ENCODE peak calls at places on chromosomes 4 and X, in seven cellular contexts. E is SK-N-SH, M is HCT116, B is HepG2, L is K562, R is H1, U is GM12878. Z is an unnamed sample.

GRCh38 chr4:159048166-159048886 is 54.6 kb upstream of the RAPGEF2 start:
- DNase-seq in E (peak), M (no peak), B (peak), L (peak), R (no peak), U (no peak), Z (peak)

GRCh38 chr4:21765810-21766407 is 182.7 kb downstream of the KCNIP4 start:
- DNase-seq in E (peak), M (peak), B (peak), L (peak), R (peak), U (no peak), Z (peak)

GRCh38 chr4:124266706-124267105 is 445.8 kb downstream of the ANKRD50 start:
- DNase-seq in E (no peak), M (no peak), B (no peak), L (no peak), R (no peak), U (no peak), Z (no peak)

GRCh38 chr4:107643021-107643420 is 77.0 kb downstream of the PAPSS1 start:
- DNase-seq in E (no peak), M (no peak), B (no peak), L (no peak), R (no peak), U (no peak), Z (no peak)

GRCh38 chrX:42462917-42463316 is 315.0 kb downstream of the PPP1R2C start:
- DNase-seq in E (no peak), M (no peak), B (no peak), L (no peak), R (no peak), U (no peak), Z (no peak)

GRCh38 chrX:148665001-148665400 is 164.6 kb downstream of the AFF2 start:
- DNase-seq in E (no peak), M (no peak), B (no peak), L (no peak), R (no peak), U (no peak), Z (no peak)

GRCh38 chrX:122188751-122189150 is 995.3 kb upstream of the GRIA3 start:
- DNase-seq in E (no peak), M (no peak), B (no peak), L (no peak), R (no peak), U (no peak), Z (no peak)

GRCh38 chrX:40922307-40922706 is 162.9 kb upstream of the USP9X start:
- DNase-seq in E (peak), M (peak), B (peak), L (peak), R (no peak), U (no peak), Z (no peak)

GRCh38 chr4:77145806-77146425 is 11.1 kb upstream of the CCNG2 start:
- DNase-seq in E (no peak), M (no peak), B (no peak), L (no peak), R (no peak), U (no peak), Z (no peak)

GRCh38 chrX:17580529-17581155 is 156.7 kb upstream of the SCML1 start:
- DNase-seq in E (no peak), M (no peak), B (no peak), L (no peak), R (no peak), U (no peak), Z (no peak)

GRCh38 chr4:127251423-127251822 is 381.3 kb upstream of the INTU start:
- DNase-seq in E (no peak), M (no peak), B (no peak), L (no peak), R (no peak), U (no peak), Z (no peak)

GRCh38 chrX:74535633-74536141 is 78.7 kb downstream of the RLIM start:
- DNase-seq in E (peak), M (no peak), B (peak), L (peak), R (peak), U (no peak), Z (peak)

GRCh38 chr4:181017038-181017437 is 1226.2 kb upstream of the TENM3 start:
- DNase-seq in E (no peak), M (no peak), B (no peak), L (no peak), R (no peak), U (no peak), Z (no peak)

GRCh38 chr4:52824603-52825310 is 37.4 kb upstream of the RASL11B start:
- DNase-seq in E (peak), M (no peak), B (peak), L (no peak), R (no peak), U (no peak), Z (no peak)

GRCh38 chr4:135838889-135839288 is 1637.3 kb upstream of the PABPC4L start:
- DNase-seq in E (no peak), M (peak), B (no peak), L (no peak), R (no peak), U (no peak), Z (no peak)

GRCh38 chrX:47637546-47638195 is 7.9 kb upstream of the CFP start:
- DNase-seq in E (no peak), M (no peak), B (no peak), L (no peak), R (no peak), U (no peak), Z (no peak)

GRCh38 chr4:168019921-168020320 is 72.4 kb upstream of the ANXA10 start:
- DNase-seq in E (no peak), M (no peak), B (no peak), L (no peak), R (no peak), U (no peak), Z (no peak)

GRCh38 chr4:118587116-118587869 is 97.9 kb upstream of the METTL14 start:
- DNase-seq in E (no peak), M (no peak), B (no peak), L (no peak), R (no peak), U (no peak), Z (no peak)

GRCh38 chr4:111066887-111067286 is 444.0 kb upstream of the PITX2 start:
- DNase-seq in E (no peak), M (no peak), B (no peak), L (no peak), R (no peak), U (no peak), Z (peak)

GRCh38 chrX:129632443-129632842 is 22.3 kb downstream of the APLN start:
- DNase-seq in E (no peak), M (no peak), B (no peak), L (no peak), R (no peak), U (no peak), Z (no peak)

GRCh38 chr4:108861339-108861738 is 98.5 kb upstream of the ETNPPL start:
- DNase-seq in E (no peak), M (no peak), B (no peak), L (peak), R (peak), U (no peak), Z (peak)

GRCh38 chr4:89108068-89108467 is 3.3 kb upstream of the TIGD2 start:
- DNase-seq in E (no peak), M (no peak), B (no peak), L (no peak), R (no peak), U (no peak), Z (no peak)

GRCh38 chr4:4605849-4606248 is 64.0 kb upstream of the STX18 start:
- DNase-seq in E (no peak), M (no peak), B (no peak), L (no peak), R (no peak), U (no peak), Z (no peak)

GRCh38 chr4:80186666-80187065 is 10.6 kb upstream of the PRDM8 start:
- DNase-seq in E (no peak), M (no peak), B (no peak), L (no peak), R (no peak), U (no peak), Z (peak)

GRCh38 chr4:188603646-188604045 is 464.4 kb downstream of the TRIML1 start:
- DNase-seq in E (no peak), M (no peak), B (no peak), L (no peak), R (no peak), U (no peak), Z (no peak)

GRCh38 chr4:79237836-79238235 is 88.0 kb downstream of the NAA11 start:
- DNase-seq in E (no peak), M (no peak), B (no peak), L (no peak), R (no peak), U (no peak), Z (no peak)

GRCh38 chr4:42070463-42070862 is 80.1 kb downstream of the SLC30A9 start:
- DNase-seq in E (no peak), M (no peak), B (no peak), L (no peak), R (no peak), U (no peak), Z (no peak)

DNA sequence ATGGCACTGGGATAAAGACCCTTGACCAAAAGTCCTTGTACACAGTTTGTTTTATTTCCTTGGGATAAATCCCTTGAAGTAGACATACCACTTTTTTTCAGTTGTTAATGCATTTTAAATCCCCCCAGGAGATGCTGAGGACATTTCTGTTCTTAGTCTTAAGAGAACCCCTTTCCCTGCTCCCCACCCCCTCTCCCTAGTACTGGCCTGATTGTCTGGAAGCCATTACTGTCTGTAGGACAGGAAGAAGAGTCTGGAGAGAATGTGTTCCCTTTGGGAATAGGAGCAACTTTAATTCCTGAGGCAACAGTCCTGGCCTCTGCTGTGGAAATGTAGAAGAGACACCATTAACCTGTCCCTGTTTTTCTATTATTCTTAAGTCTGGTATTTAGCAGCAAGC is 52.3 kb upstream of the TMEM131L start:
- DNase-seq in E (no peak), M (no peak), B (no peak), L (no peak), R (no peak), U (no peak), Z (no peak)
- TF ChIP-seq JUND in E (no peak), M (no peak), B (no peak), L (no peak), R (no peak), U (no peak), Z (no peak)

GRCh38 chr4:2179717-2180116 is 62.2 kb downstream of the HAUS3 start:
- DNase-seq in E (no peak), M (no peak), B (no peak), L (no peak), R (no peak), U (no peak), Z (no peak)
- TF ChIP-seq JUND in E (no peak), M (no peak), B (no peak), L (no peak), R (no peak), U (no peak), Z (no peak)

DNA sequence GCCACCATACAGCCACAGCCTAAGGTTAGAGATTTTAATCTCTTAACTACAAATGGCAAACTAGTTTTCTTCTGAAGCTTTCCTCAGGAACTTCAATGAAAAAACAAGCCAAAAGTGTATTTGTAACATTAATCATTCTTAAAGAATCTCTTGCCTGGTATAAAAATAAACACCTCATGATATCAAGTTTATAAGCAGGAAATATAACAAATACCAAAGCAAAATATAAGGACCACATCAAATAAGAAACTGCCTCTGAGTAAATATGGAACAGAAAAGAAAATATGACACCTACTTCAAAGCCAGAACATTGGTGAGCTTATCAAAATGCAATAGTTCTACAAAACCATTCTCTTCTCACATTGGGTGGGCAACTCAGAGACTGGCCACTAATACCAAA is 89.9 kb downstream of the GPC4 start:
- DNase-seq in E (no peak), M (no peak), B (no peak), L (no peak), R (no peak), U (no peak), Z (no peak)
- TF ChIP-seq JUND in E (no peak), M (no peak), B (no peak), L (no peak), R (no peak), U (no peak), Z (no peak)

GRCh38 chr4:13635281-13635799 is 7.8 kb upstream of the BOD1L1 start:
- DNase-seq in E (no peak), M (no peak), B (no peak), L (no peak), R (no peak), U (no peak), Z (no peak)

GRCh38 chr4:13627606-13628301 is at the start of gene BOD1L1:
- DNase-seq in E (peak), M (peak), B (peak), L (peak), R (peak), U (peak), Z (peak)

DNA sequence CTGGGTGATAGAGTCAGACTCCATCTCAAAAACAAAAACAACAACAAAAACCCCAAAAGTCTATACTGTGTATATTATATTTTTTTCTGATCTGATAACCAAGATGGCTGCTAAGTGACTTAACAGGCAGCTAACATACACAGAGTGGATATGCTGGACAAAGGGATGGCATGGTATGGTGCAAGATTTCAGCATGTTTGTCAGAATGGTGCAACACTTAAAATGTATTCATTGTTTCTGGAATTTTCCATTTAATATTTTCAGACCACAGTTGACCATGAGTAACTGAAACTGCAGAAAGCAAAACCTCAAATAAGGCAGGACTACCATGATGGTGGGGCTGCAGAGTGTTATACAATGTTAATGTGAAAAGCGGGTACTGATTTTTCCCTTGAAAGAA is 6.1 kb upstream of the BOD1L1 start:
- DNase-seq in E (no peak), M (no peak), B (no peak), L (no peak), R (no peak), U (no peak), Z (no peak)
- TF ChIP-seq JUND in E (no peak), M (no peak), B (no peak), L (no peak), R (no peak), U (no peak), Z (no peak)

GRCh38 chr4:172232966-172233365 is 419.8 kb downstream of the GALNTL6 start:
- DNase-seq in E (no peak), M (peak), B (no peak), L (no peak), R (no peak), U (no peak), Z (no peak)
- TF ChIP-seq JUND in E (no peak), M (no peak), B (no peak), L (no peak), R (no peak), U (no peak), Z (no peak)

DNA sequence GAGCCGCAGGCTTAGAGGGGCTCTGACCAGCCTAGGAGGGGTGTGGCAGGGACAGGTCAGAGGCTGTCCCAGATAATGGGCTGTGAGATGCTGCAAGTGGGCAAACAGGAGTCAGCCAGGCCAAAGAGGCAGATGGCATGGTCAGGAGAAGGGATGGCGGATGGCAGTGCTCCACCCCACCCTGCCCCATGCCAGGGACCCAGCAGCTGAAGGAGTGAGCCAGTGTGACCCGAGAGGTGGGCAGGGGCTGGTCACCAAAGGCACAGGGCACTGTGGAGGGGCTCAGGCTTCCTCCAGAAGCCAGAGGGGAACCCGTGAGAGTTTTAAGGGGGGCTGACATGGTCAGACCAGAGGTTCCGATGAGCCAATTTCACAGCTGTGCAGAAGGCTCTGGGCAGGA is 96.9 kb downstream of the WFS1 start:
- DNase-seq in E (no peak), M (no peak), B (no peak), L (no peak), R (no peak), U (no peak), Z (no peak)
- TF ChIP-seq JUND in E (no peak), M (no peak), B (no peak), L (no peak), R (no peak), U (no peak), Z (no peak)